ENCODE peak calls at places on chromosomes 4 and X, in nine cellular contexts. One of them, this sample, is unnamed.

GRCh38 chrX:153516055-153516454 is 1.4 kb upstream of the ATP2B3 start:
- DNase-seq in nephron progenitor cell: no peak
- DNase-seq in AG09319: no peak
- DNase-seq in psoas muscle: no peak
- DNase-seq in cardiac fibroblast: no peak
- DNase-seq in tibial nerve: no peak
- DNase-seq in K562: no peak
- DNase-seq in PC-3: no peak
- DNase-seq in right lobe of liver: no peak
- DNase-seq in this sample: no peak

GRCh38 chr4:24664956-24665355 is 80.6 kb upstream of the DHX15 start:
- DNase-seq in cardiac fibroblast: peak
- DNase-seq in psoas muscle: no peak
- DNase-seq in nephron progenitor cell: no peak
- DNase-seq in K562: no peak
- DNase-seq in PC-3: no peak
- DNase-seq in right lobe of liver: no peak
- DNase-seq in AG09319: peak
- DNase-seq in tibial nerve: no peak
- DNase-seq in this sample: no peak

GRCh38 chr4:110344165-110344564 is 131.8 kb upstream of the ENPEP start:
- DNase-seq in PC-3: peak
- DNase-seq in right lobe of liver: no peak
- DNase-seq in psoas muscle: no peak
- DNase-seq in nephron progenitor cell: no peak
- DNase-seq in K562: no peak
- DNase-seq in AG09319: no peak
- DNase-seq in cardiac fibroblast: peak
- DNase-seq in tibial nerve: no peak
- DNase-seq in this sample: no peak

GRCh38 chr4:115233600-115233999 is 120.2 kb upstream of the NDST4 start:
- DNase-seq in K562: no peak
- DNase-seq in right lobe of liver: no peak
- DNase-seq in cardiac fibroblast: no peak
- DNase-seq in nephron progenitor cell: no peak
- DNase-seq in psoas muscle: no peak
- DNase-seq in PC-3: no peak
- DNase-seq in AG09319: no peak
- DNase-seq in tibial nerve: no peak
- DNase-seq in this sample: no peak

GRCh38 chr4:844752-845232 is 18.9 kb upstream of the CPLX1 start:
- DNase-seq in right lobe of liver: no peak
- DNase-seq in tibial nerve: no peak
- DNase-seq in K562: no peak
- DNase-seq in PC-3: no peak
- DNase-seq in AG09319: no peak
- DNase-seq in cardiac fibroblast: no peak
- DNase-seq in psoas muscle: no peak
- DNase-seq in nephron progenitor cell: no peak
- DNase-seq in this sample: no peak

GRCh38 chr4:110869114-110869513 is 246.2 kb upstream of the PITX2 start:
- DNase-seq in cardiac fibroblast: peak
- DNase-seq in PC-3: no peak
- DNase-seq in AG09319: no peak
- DNase-seq in right lobe of liver: no peak
- DNase-seq in psoas muscle: no peak
- DNase-seq in K562: no peak
- DNase-seq in tibial nerve: no peak
- DNase-seq in nephron progenitor cell: no peak
- DNase-seq in this sample: no peak

GRCh38 chr4:87930629-87931028 is 44.9 kb upstream of the SPP1 start:
- DNase-seq in tibial nerve: no peak
- DNase-seq in PC-3: no peak
- DNase-seq in psoas muscle: no peak
- DNase-seq in AG09319: no peak
- DNase-seq in right lobe of liver: no peak
- DNase-seq in nephron progenitor cell: no peak
- DNase-seq in K562: no peak
- DNase-seq in cardiac fibroblast: no peak
- DNase-seq in this sample: no peak

GRCh38 chr4:5878359-5878758 is 14.5 kb downstream of the CRMP1 start:
- DNase-seq in PC-3: no peak
- DNase-seq in AG09319: no peak
- DNase-seq in right lobe of liver: no peak
- DNase-seq in nephron progenitor cell: no peak
- DNase-seq in cardiac fibroblast: no peak
- DNase-seq in tibial nerve: no peak
- DNase-seq in psoas muscle: no peak
- DNase-seq in K562: no peak
- DNase-seq in this sample: no peak

GRCh38 chr4:183905081-183905592 is at the start of gene STOX2:
- DNase-seq in cardiac fibroblast: peak
- DNase-seq in right lobe of liver: peak
- DNase-seq in K562: no peak
- DNase-seq in tibial nerve: peak
- DNase-seq in PC-3: peak
- DNase-seq in AG09319: no peak
- DNase-seq in nephron progenitor cell: peak
- DNase-seq in psoas muscle: peak
- DNase-seq in this sample: no peak

GRCh38 chr4:77347341-77347740 is 190.3 kb downstream of the CCNG2 start:
- DNase-seq in psoas muscle: no peak
- DNase-seq in cardiac fibroblast: no peak
- DNase-seq in AG09319: no peak
- DNase-seq in right lobe of liver: no peak
- DNase-seq in K562: peak
- DNase-seq in nephron progenitor cell: no peak
- DNase-seq in PC-3: no peak
- DNase-seq in tibial nerve: no peak
- DNase-seq in this sample: no peak

DNA sequence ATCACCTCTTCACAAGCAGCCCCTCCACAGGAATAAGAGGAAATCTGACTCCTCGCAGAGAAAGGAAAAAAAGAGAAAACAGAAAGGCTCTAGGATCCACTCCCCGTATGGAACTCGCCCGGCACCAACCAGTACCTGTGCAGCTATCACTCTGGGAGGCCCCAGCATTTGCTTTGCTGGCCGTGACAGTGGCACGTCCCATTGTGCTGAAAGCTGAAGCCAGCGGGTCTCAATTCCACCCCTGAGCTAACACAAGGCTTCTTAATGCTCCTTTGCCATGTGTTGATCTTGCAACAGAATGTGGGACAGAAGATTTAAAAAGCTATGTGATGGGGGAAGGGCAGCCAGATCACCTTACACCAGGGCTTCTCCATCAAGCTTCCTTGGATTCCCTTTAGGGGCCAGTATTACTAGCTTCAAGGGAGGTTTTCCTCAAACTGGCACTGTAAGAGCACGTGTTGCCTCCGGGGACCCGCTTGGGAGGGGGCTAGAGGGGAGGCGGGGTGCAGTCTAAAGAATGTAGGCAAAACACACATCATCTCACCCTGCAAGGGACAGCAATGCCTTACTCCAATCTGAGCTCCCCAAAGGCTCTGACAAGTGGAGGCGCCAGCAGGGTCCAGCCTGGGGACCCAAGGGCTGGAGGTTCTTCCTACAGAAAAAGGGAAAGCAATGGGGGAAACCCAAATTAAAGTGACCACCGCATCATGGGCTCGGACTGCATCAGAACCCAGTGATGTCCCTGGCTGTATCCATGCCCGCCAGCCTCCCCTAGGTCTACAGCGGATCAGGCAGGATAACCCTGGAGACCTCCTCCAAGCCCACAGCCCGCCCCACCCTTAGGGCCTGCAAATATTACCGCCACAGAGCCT is 1.2 kb downstream of the USP46 start:
- DNase-seq in cardiac fibroblast: peak
- DNase-seq in tibial nerve: no peak
- DNase-seq in psoas muscle: peak
- DNase-seq in AG09319: peak
- DNase-seq in right lobe of liver: no peak
- DNase-seq in PC-3: peak
- DNase-seq in K562: no peak
- DNase-seq in nephron progenitor cell: peak
- DNase-seq in this sample: peak
- TF ChIP-seq CTCF in cardiac fibroblast: no peak
- TF ChIP-seq CTCF in tibial nerve: no peak
- TF ChIP-seq CTCF in psoas muscle: no peak
- TF ChIP-seq CTCF in AG09319: peak
- TF ChIP-seq CTCF in right lobe of liver: no peak
- TF ChIP-seq CTCF in PC-3: no peak
- TF ChIP-seq CTCF in K562: no peak
- TF ChIP-seq CTCF in nephron progenitor cell: no peak
- TF ChIP-seq CTCF in this sample: peak

DNA sequence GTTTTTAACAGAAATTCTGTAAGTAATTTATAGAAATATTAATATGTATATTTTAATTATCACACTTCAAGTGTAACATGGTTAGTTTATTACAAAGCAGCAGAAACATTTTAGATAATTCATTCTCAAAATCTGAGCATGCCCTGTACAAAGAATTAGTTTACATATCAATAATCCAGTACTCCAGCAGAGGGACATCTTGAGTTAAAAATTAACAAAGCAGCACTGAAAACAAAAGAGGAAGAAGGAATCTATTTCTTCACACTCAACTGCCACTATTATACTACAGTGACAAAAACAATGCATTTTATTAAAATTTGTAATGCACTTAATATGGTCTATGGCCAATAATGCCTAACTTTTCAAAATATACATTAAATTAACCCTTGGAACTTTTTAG is 179.1 kb upstream of the KLHL4 start:
- DNase-seq in K562: no peak
- DNase-seq in AG09319: no peak
- DNase-seq in cardiac fibroblast: peak
- DNase-seq in tibial nerve: no peak
- DNase-seq in psoas muscle: no peak
- DNase-seq in right lobe of liver: no peak
- DNase-seq in PC-3: peak
- DNase-seq in nephron progenitor cell: no peak
- DNase-seq in this sample: no peak
- TF ChIP-seq CTCF in K562: no peak
- TF ChIP-seq CTCF in AG09319: peak
- TF ChIP-seq CTCF in cardiac fibroblast: no peak
- TF ChIP-seq CTCF in tibial nerve: peak
- TF ChIP-seq CTCF in psoas muscle: peak
- TF ChIP-seq CTCF in right lobe of liver: peak
- TF ChIP-seq CTCF in PC-3: peak
- TF ChIP-seq CTCF in nephron progenitor cell: peak
- TF ChIP-seq CTCF in this sample: no peak

GRCh38 chr4:145895056-145895455 is 43.6 kb downstream of the ZNF827 start:
- DNase-seq in nephron progenitor cell: no peak
- DNase-seq in psoas muscle: no peak
- DNase-seq in tibial nerve: no peak
- DNase-seq in K562: no peak
- DNase-seq in cardiac fibroblast: no peak
- DNase-seq in right lobe of liver: no peak
- DNase-seq in AG09319: no peak
- DNase-seq in PC-3: no peak
- DNase-seq in this sample: no peak
- TF ChIP-seq CTCF in nephron progenitor cell: no peak
- TF ChIP-seq CTCF in psoas muscle: no peak
- TF ChIP-seq CTCF in tibial nerve: no peak
- TF ChIP-seq CTCF in K562: no peak
- TF ChIP-seq CTCF in cardiac fibroblast: no peak
- TF ChIP-seq CTCF in right lobe of liver: no peak
- TF ChIP-seq CTCF in AG09319: no peak
- TF ChIP-seq CTCF in PC-3: no peak
- TF ChIP-seq CTCF in this sample: no peak

GRCh38 chr4:2008921-2009650 is at the start of gene NELFA:
- DNase-seq in tibial nerve: peak
- DNase-seq in K562: peak
- DNase-seq in psoas muscle: peak
- DNase-seq in PC-3: peak
- DNase-seq in cardiac fibroblast: peak
- DNase-seq in nephron progenitor cell: peak
- DNase-seq in right lobe of liver: peak
- DNase-seq in AG09319: peak
- DNase-seq in this sample: peak
- TF ChIP-seq CTCF in tibial nerve: peak
- TF ChIP-seq CTCF in K562: peak
- TF ChIP-seq CTCF in psoas muscle: no peak
- TF ChIP-seq CTCF in PC-3: no peak
- TF ChIP-seq CTCF in cardiac fibroblast: peak
- TF ChIP-seq CTCF in nephron progenitor cell: peak
- TF ChIP-seq CTCF in right lobe of liver: peak
- TF ChIP-seq CTCF in AG09319: no peak
- TF ChIP-seq CTCF in this sample: peak

GRCh38 chr4:2753444-2753843 is 2.7 kb downstream of the TNIP2 start:
- DNase-seq in tibial nerve: no peak
- DNase-seq in cardiac fibroblast: no peak
- DNase-seq in nephron progenitor cell: no peak
- DNase-seq in right lobe of liver: no peak
- DNase-seq in AG09319: no peak
- DNase-seq in K562: no peak
- DNase-seq in psoas muscle: no peak
- DNase-seq in PC-3: peak
- DNase-seq in this sample: no peak

GRCh38 chr4:2754848-2755820 is 1.0 kb downstream of the TNIP2 start:
- DNase-seq in PC-3: no peak
- DNase-seq in tibial nerve: no peak
- DNase-seq in nephron progenitor cell: no peak
- DNase-seq in psoas muscle: no peak
- DNase-seq in K562: no peak
- DNase-seq in right lobe of liver: no peak
- DNase-seq in cardiac fibroblast: no peak
- DNase-seq in AG09319: no peak
- DNase-seq in this sample: no peak

GRCh38 chr4:2756691-2757350 is 685 bp upstream of the TNIP2 start:
- DNase-seq in K562: no peak
- DNase-seq in psoas muscle: no peak
- DNase-seq in nephron progenitor cell: no peak
- DNase-seq in AG09319: no peak
- DNase-seq in PC-3: no peak
- DNase-seq in right lobe of liver: no peak
- DNase-seq in tibial nerve: no peak
- DNase-seq in cardiac fibroblast: no peak
- DNase-seq in this sample: no peak

GRCh38 chr4:2757426-2757825 is 1.3 kb upstream of the TNIP2 start:
- DNase-seq in AG09319: no peak
- DNase-seq in K562: no peak
- DNase-seq in cardiac fibroblast: no peak
- DNase-seq in psoas muscle: no peak
- DNase-seq in nephron progenitor cell: no peak
- DNase-seq in right lobe of liver: no peak
- DNase-seq in tibial nerve: no peak
- DNase-seq in PC-3: no peak
- DNase-seq in this sample: no peak

GRCh38 chr4:2755821-2756690 is at the start of gene TNIP2:
- DNase-seq in nephron progenitor cell: peak
- DNase-seq in right lobe of liver: peak
- DNase-seq in tibial nerve: peak
- DNase-seq in AG09319: peak
- DNase-seq in psoas muscle: peak
- DNase-seq in cardiac fibroblast: peak
- DNase-seq in K562: peak
- DNase-seq in PC-3: peak
- DNase-seq in this sample: no peak
- TF ChIP-seq CTCF in nephron progenitor cell: no peak
- TF ChIP-seq CTCF in right lobe of liver: peak
- TF ChIP-seq CTCF in tibial nerve: peak
- TF ChIP-seq CTCF in AG09319: no peak
- TF ChIP-seq CTCF in psoas muscle: peak
- TF ChIP-seq CTCF in cardiac fibroblast: peak
- TF ChIP-seq CTCF in K562: peak
- TF ChIP-seq CTCF in PC-3: no peak
- TF ChIP-seq CTCF in this sample: peak

This sample was measured in HFF-Myc.